ENCODE peak calls at places on chromosome 2, in four cellular contexts. V is pons, Z is D341Med, O is NCI-H774. P is an unnamed sample.

GRCh38 chr2:127140543-127140942 is 33.6 kb upstream of the BIN1 start:
- DNase-seq in V (peak), Z (no peak), O (no peak), P (no peak)

GRCh38 chr2:191864623-191865521 is 18.0 kb upstream of the CAVIN2 start:
- DNase-seq in V (no peak), Z (no peak), O (no peak), P (no peak)

GRCh38 chr2:203463176-203463797 is 71.8 kb downstream of the RAPH1 start:
- DNase-seq in V (no peak), Z (no peak), O (no peak), P (no peak)

GRCh38 chr2:132790232-132790755 is 120.3 kb upstream of the LYPD1 start:
- DNase-seq in V (no peak), Z (no peak), O (no peak), P (no peak)

GRCh38 chr2:57598552-57598951 is 448.1 kb upstream of the VRK2 start:
- DNase-seq in V (no peak), Z (no peak), O (no peak), P (no peak)

GRCh38 chr2:73984203-73984921 is at the start of gene TET3:
- DNase-seq in V (no peak), Z (peak), O (peak), P (no peak)

GRCh38 chr2:65436825-65437221 is 4.4 kb upstream of the SPRED2 start:
- DNase-seq in V (no peak), Z (peak), O (peak), P (no peak)

GRCh38 chr2:69817739-69818494 is 11.5 kb upstream of the GMCL1 start:
- DNase-seq in V (no peak), Z (no peak), O (no peak), P (no peak)

GRCh38 chr2:99850076-99850710 is 292.2 kb downstream of the AFF3 start:
- DNase-seq in V (no peak), Z (no peak), O (no peak), P (peak)

GRCh38 chr2:122929347-122929746 is 1095.7 kb upstream of the CNTNAP5 start:
- DNase-seq in V (no peak), Z (no peak), O (no peak), P (no peak)

GRCh38 chr2:61658841-61659780 is 121.0 kb upstream of the XPO1 start:
- DNase-seq in V (peak), Z (peak), O (no peak), P (peak)

GRCh38 chr2:190136825-190137224 is 74.3 kb upstream of the MSTN start:
- DNase-seq in V (no peak), Z (no peak), O (no peak), P (no peak)

GRCh38 chr2:191032588-191033429 is 18.8 kb upstream of the STAT1 start:
- DNase-seq in V (no peak), Z (no peak), O (no peak), P (no peak)

GRCh38 chr2:45860136-45861106 is 208.9 kb downstream of the PRKCE start:
- DNase-seq in V (peak), Z (no peak), O (no peak), P (no peak)

GRCh38 chr2:71129891-71130324 is at the start of gene MCEE:
- DNase-seq in V (no peak), Z (peak), O (peak), P (peak)

GRCh38 chr2:75647771-75648170 is 1.2 kb downstream of the MRPL19 start:
- DNase-seq in V (no peak), Z (no peak), O (no peak), P (no peak)

GRCh38 chr2:106115250-106115649 is 78.9 kb downstream of the UXS1 start:
- DNase-seq in V (peak), Z (no peak), O (no peak), P (peak)

GRCh38 chr2:214896287-214896686 is 86.8 kb upstream of the BARD1 start:
- DNase-seq in V (no peak), Z (no peak), O (no peak), P (no peak)

GRCh38 chr2:42781204-42781603 is 11.2 kb downstream of the HAAO start:
- DNase-seq in V (no peak), Z (no peak), O (no peak), P (no peak)

GRCh38 chr2:71008342-71008741 is 13.7 kb upstream of the TEX261 start:
- DNase-seq in V (no peak), Z (no peak), O (no peak), P (no peak)

GRCh38 chr2:206154197-206154596 is 5.0 kb downstream of the NDUFS1 start:
- DNase-seq in V (no peak), Z (peak), O (no peak), P (no peak)

GRCh38 chr2:174965992-174966789 is 39.0 kb downstream of the CHN1 start:
- DNase-seq in V (no peak), Z (no peak), O (no peak), P (no peak)

GRCh38 chr2:193502363-193503035 is 1307.8 kb upstream of the TMEFF2 start:
- DNase-seq in V (no peak), Z (no peak), O (no peak), P (no peak)